ENCODE peak calls at places on chromosome 1, in seven cellular contexts. D, H, X, Z, U, T and Q are unnamed samples. For H3K4me1, the result is how much of the 10 kb centered on the place peaks cover.

GRCh38 chr1:223017291-223017690 is 125.8 kb downstream of the TLR5 start:
- DNase-seq in T (no peak), D (no peak), Z (no peak), U (peak), H (no peak), X (no peak), Q (no peak)

GRCh38 chr1:85708826-85709222 is 591 bp upstream of the ZNHIT6 start:
- DNase-seq in H (no peak), U (no peak), X (no peak), D (no peak), T (peak), Z (no peak), Q (no peak)

GRCh38 chr1:22553991-22554522 is 9.2 kb upstream of the EPHA8 start:
- DNase-seq in H (no peak), Z (no peak), X (no peak), D (no peak), U (no peak), T (no peak), Q (no peak)

GRCh38 chr1:59316497-59317128 is 19.7 kb downstream of the FGGY start:
- DNase-seq in D (no peak), H (no peak), U (peak), Z (no peak), T (no peak), X (no peak), Q (no peak)

GRCh38 chr1:151104630-151105029 is 34.1 kb downstream of the GABPB2 start:
- DNase-seq in T (no peak), Z (no peak), H (no peak), D (no peak), U (no peak), X (no peak), Q (no peak)

GRCh38 chr1:62286778-62287224 is 32.4 kb downstream of the KANK4 start:
- DNase-seq in H (no peak), T (no peak), X (peak), D (no peak), U (no peak), Z (no peak), Q (no peak)

GRCh38 chr1:91997607-91998195 is 32.1 kb upstream of the EPHX4 start:
- DNase-seq in U (peak), H (no peak), Z (peak), D (peak), X (peak), T (peak), Q (peak)

GRCh38 chr1:167425482-167425881 is 92.8 kb downstream of the CD247 start:
- DNase-seq in U (no peak), X (no peak), T (no peak), H (no peak), Z (no peak), D (no peak), Q (no peak)

GRCh38 chr1:173444757-173445156 is 32.4 kb upstream of the PRDX6 start:
- DNase-seq in X (no peak), U (no peak), T (peak), Z (no peak), D (no peak), H (no peak), Q (no peak)

GRCh38 chr1:40449684-40450490 is at the start of gene ZFP69B:
- DNase-seq in H (peak), U (peak), X (peak), Z (peak), D (peak), T (peak), Q (peak)

GRCh38 chr1:40454873-40455272 is 4.6 kb downstream of the ZFP69B start:
- DNase-seq in H (no peak), T (no peak), D (no peak), Z (no peak), U (no peak), X (no peak), Q (no peak)

GRCh38 chr1:40450491-40451237 is 388 bp downstream of the ZFP69B start:
- DNase-seq in U (peak), Z (peak), T (peak), X (no peak), D (peak), H (no peak), Q (no peak)

GRCh38 chr1:40451238-40451585 is 936 bp downstream of the ZFP69B start:
- DNase-seq in H (no peak), U (no peak), X (no peak), D (no peak), Z (no peak), T (no peak), Q (no peak)
- H3K4me3 ChIP-seq in H (no peak), U (no peak), X (no peak), D (no peak), Z (no peak), T (peak), Q (no peak)

GRCh38 chr1:182600745-182601415 is 3.3 kb downstream of the RGS16 start:
- DNase-seq in U (no peak), Z (no peak), D (no peak), X (no peak), H (no peak), T (no peak), Q (no peak)

GRCh38 chr1:182601926-182602325 is 2.3 kb downstream of the RGS16 start:
- DNase-seq in D (no peak), H (no peak), Z (no peak), T (no peak), U (no peak), X (no peak), Q (no peak)

GRCh38 chr1:182601416-182601786 is 2.8 kb downstream of the RGS16 start:
- DNase-seq in H (no peak), X (peak), U (peak), D (peak), Z (peak), T (peak), Q (no peak)

GRCh38 chr1:182599339-182599738 is 4.8 kb downstream of the RGS16 start:
- DNase-seq in U (no peak), H (no peak), D (no peak), Z (no peak), X (no peak), T (no peak), Q (no peak)

DNA sequence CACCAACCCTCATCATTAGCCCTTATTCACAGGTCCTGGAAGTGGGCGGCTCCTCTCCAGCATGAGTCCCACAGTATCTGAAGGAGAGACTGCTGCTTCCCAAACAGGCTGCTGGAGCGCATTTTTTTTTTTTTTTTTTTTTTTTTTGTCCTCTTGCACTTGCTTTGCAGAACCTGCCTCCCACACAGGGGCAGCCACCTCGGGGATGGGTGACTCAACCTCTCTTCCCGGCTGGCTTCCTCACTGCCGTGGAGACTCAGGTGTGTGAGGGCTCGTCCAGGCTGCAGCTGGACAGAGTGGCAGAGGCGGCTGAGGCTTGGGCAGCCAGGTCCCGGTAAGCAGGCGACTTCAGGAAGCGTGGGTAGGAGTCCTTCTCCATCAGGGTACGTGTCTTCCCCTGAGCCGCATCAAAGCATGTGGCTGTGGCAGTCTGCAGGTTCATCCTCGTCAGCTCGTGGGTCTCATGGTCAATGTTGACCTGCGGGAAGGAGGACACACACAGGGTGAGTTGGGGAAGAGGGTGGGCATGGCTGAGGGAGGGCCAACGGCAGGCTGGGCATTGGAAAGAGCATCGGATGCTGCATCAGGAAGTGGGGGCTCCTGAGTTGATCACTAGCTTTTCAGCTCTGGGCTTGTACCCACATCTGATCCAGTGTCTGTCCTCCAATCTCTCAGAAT is 4.0 kb downstream of the RGS16 start:
- DNase-seq in T (no peak), Z (no peak), D (no peak), X (no peak), U (no peak), H (no peak), Q (no peak)
- H3K27ac ChIP-seq in T (no peak), Z (no peak), D (no peak), X (no peak), U (no peak), H (no peak), Q (no peak)

DNA sequence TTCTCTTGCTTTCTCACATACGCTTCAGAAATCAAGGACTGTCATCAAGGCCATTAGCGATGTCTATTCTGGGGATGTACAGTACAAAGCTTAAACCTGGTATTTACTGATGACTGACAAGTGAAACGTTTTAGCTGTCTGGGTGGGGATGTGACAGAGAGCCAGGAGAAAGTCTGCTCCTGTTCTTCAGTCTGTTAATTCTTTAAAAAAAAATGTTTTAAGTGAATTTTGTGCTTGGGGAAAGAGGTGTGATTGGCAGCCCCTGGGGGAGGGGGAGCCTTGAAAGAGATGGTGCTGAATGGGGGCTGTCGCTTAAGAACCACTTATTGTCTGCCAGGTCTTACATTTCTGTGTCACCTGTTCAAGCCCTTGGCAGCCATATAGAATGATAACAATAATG is 283.0 kb upstream of the PLXNA2 start:
- DNase-seq in X (no peak), U (no peak), T (no peak), Z (no peak), H (no peak), D (no peak), Q (no peak)
- H3K4me1 ChIP-seq in X (under half), U (under half), T (under half), Z (under half), H (under half), D (under half), Q (under half)

GRCh38 chr1:234771642-234772344 is 161.8 kb upstream of the IRF2BP2 start:
- DNase-seq in D (no peak), T (no peak), X (no peak), U (no peak), Z (no peak), H (no peak), Q (no peak)
- H3K4me3 ChIP-seq in D (no peak), T (peak), X (no peak), U (no peak), Z (no peak), H (no peak), Q (no peak)

GRCh38 chr1:79042539-79042938 is 36.0 kb upstream of the ADGRL4 start:
- DNase-seq in D (no peak), Z (no peak), H (no peak), T (no peak), X (no peak), U (peak), Q (no peak)

GRCh38 chr1:79042117-79042516 is 35.6 kb upstream of the ADGRL4 start:
- DNase-seq in T (no peak), H (no peak), Z (no peak), D (no peak), U (peak), X (no peak), Q (no peak)

GRCh38 chr1:79041666-79042065 is 35.1 kb upstream of the ADGRL4 start:
- DNase-seq in U (peak), X (no peak), T (no peak), Z (no peak), D (no peak), H (no peak), Q (no peak)

GRCh38 chr1:79043506-79043905 is 37.0 kb upstream of the ADGRL4 start:
- DNase-seq in Z (no peak), H (no peak), D (no peak), U (no peak), X (no peak), T (no peak), Q (no peak)

GRCh38 chr1:79040424-79041089 is 34.0 kb upstream of the ADGRL4 start:
- DNase-seq in T (no peak), Z (no peak), H (no peak), D (no peak), X (no peak), U (peak), Q (no peak)
- H3K27ac ChIP-seq in T (no peak), Z (no peak), H (no peak), D (no peak), X (no peak), U (peak), Q (no peak)

GRCh38 chr1:201713093-201713810 is 115.7 kb upstream of the IPO9 start:
- DNase-seq in U (peak), D (no peak), H (peak), X (peak), T (no peak), Z (peak), Q (peak)
- H3K4me1 ChIP-seq in U (under half), D (under half), H (half or more), X (under half), T (under half), Z (half or more), Q (half or more)

DNA sequence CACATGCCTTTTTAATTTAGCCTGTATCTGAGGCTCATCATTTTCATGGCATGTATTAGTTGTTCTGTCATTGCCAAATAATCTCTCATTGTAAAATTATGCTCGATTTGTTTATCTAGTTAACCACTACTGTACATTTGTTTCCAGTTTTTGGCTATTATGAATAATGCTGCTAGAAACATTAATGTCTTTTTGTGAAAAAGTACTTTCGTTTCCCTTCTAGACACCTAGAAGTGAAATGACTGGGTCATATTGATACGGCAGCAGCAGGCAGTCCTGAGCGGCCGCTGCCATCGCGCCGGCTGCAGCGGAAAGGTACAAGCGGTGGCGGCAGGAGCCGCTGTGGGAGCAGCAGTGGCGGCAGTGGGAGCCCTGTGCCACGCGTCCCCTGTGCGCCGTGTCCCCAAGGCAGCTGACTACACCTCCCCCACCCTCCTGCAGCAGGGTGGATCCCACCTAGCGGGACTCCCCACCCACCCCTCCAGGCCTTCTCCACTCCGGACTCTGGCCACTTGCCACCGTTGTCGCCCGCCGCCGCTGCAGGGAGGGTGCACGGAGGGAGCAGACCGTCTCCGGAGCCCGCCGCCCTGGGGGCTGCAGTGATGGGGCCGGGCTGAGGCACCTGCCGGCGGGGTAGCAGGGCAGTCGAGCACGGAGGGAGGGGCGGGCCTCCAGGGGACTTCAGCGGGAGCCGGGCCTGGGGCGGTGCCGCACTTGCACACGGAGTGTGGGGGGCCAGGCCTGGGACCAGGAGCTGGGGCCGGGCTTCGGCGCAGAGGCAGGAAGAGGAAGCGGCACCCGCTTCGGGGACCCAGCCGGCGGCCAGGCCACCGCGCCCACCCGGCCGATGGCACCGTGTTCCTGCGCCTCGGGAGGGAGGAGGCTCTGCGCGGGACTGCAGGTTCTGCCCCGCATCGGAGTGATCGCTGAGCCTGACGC is 66.8 kb upstream of the RGS7 start:
- DNase-seq in Z (peak), H (peak), T (no peak), X (no peak), U (peak), D (no peak), Q (no peak)
- H3K4me3 ChIP-seq in Z (peak), H (peak), T (no peak), X (peak), U (peak), D (peak), Q (peak)

GRCh38 chr1:40265919-40266318 is 7.9 kb downstream of the ZMPSTE24 start:
- DNase-seq in Z (no peak), D (no peak), T (no peak), H (no peak), X (no peak), U (no peak), Q (no peak)
- H3K27ac ChIP-seq in Z (no peak), D (no peak), T (no peak), H (no peak), X (no peak), U (no peak), Q (peak)